ENCODE peak calls at places on chromosomes 11 and 22, in ten cellular contexts. M, B, R, E, L, G, A, W, Y and O are unnamed samples.
A peak's percentile ranks its signal among the peaks of the same experiment; 100 is the strongest.

GRCh38 chr11:1503708-1504104 is 17.1 kb upstream of the MOB2 start:
- DNase-seq in M (no peak), B (no peak), R (no peak), E (no peak), L (no peak), G (no peak), A (no peak), W (no peak), Y (no peak), O (no peak)

GRCh38 chr22:25692965-25693565 is 48.9 kb upstream of the MYO18B start:
- DNase-seq in M (no peak), B (no peak), R (no peak), E (no peak), L (no peak), G (no peak), A (no peak), W (no peak), Y (no peak), O (no peak)

GRCh38 chr11:116931206-116931953 is 94.0 kb upstream of the APOA1 start:
- DNase-seq in M (peak; percentile 27), B (peak; percentile 69), R (peak; percentile 21), E (peak; percentile 73), L (no peak), G (no peak), A (no peak), W (no peak), Y (no peak), O (peak; percentile 70)

GRCh38 chr11:105265859-105266258 is 126.3 kb upstream of the CARD18 start:
- DNase-seq in M (no peak), B (no peak), R (no peak), E (no peak), L (no peak), G (no peak), A (no peak), W (no peak), Y (no peak), O (no peak)

GRCh38 chr22:35866646-35867045 is 149.0 kb downstream of the APOL5 start:
- DNase-seq in M (no peak), B (no peak), R (no peak), E (no peak), L (no peak), G (no peak), A (no peak), W (no peak), Y (no peak), O (no peak)

GRCh38 chr11:47236482-47236881 is 12.1 kb downstream of the ACP2 start:
- DNase-seq in M (no peak), B (no peak), R (no peak), E (no peak), L (no peak), G (no peak), A (no peak), W (no peak), Y (no peak), O (no peak)

GRCh38 chr11:118304227-118304808 is at the start of gene CD3E:
- DNase-seq in M (peak; percentile 48), B (no peak), R (peak; percentile 65), E (peak; percentile 87), L (no peak), G (no peak), A (no peak), W (no peak), Y (no peak), O (no peak)

GRCh38 chr11:126890561-126890960 is 110.0 kb downstream of the KIRREL3 start:
- DNase-seq in M (no peak), B (no peak), R (no peak), E (no peak), L (no peak), G (no peak), A (no peak), W (peak; percentile 39), Y (no peak), O (no peak)

GRCh38 chr22:29722587-29722986 is 2.8 kb downstream of the CABP7 start:
- DNase-seq in M (no peak), B (no peak), R (no peak), E (no peak), L (no peak), G (no peak), A (no peak), W (no peak), Y (no peak), O (peak; percentile 48)

GRCh38 chr11:120229451-120230424 is 10.2 kb upstream of the POU2F3 start:
- DNase-seq in M (no peak), B (no peak), R (no peak), E (no peak), L (no peak), G (peak; percentile 36), A (no peak), W (no peak), Y (no peak), O (no peak)

GRCh38 chr22:23394525-23395326 is 185.4 kb downstream of the IGLL1 start:
- DNase-seq in M (no peak), B (no peak), R (no peak), E (no peak), L (no peak), G (no peak), A (no peak), W (no peak), Y (no peak), O (no peak)

GRCh38 chr11:7573558-7574296 is 59.9 kb downstream of the PPFIBP2 start:
- DNase-seq in M (no peak), B (no peak), R (no peak), E (no peak), L (no peak), G (no peak), A (no peak), W (peak; percentile 78), Y (no peak), O (peak; percentile 56)

GRCh38 chr11:46936138-46937110 is at the start of gene CSTPP1:
- DNase-seq in M (peak; percentile 94), B (peak; percentile 93), R (peak; percentile 94), E (peak; percentile 97), L (peak; percentile 86), G (peak; percentile 94), A (peak; percentile 38), W (peak; percentile 92), Y (peak; percentile 93), O (peak; percentile 86)

GRCh38 chr22:29987143-29987542 is 93.1 kb upstream of the HORMAD2 start:
- DNase-seq in M (no peak), B (no peak), R (no peak), E (no peak), L (no peak), G (no peak), A (no peak), W (no peak), Y (no peak), O (no peak)

GRCh38 chr22:39414886-39415285 is 15.3 kb downstream of the TAB1 start:
- DNase-seq in M (no peak), B (no peak), R (no peak), E (no peak), L (no peak), G (no peak), A (no peak), W (no peak), Y (no peak), O (no peak)

GRCh38 chr22:49867303-49868250 is 13.9 kb downstream of the ZBED4 start:
- DNase-seq in M (no peak), B (no peak), R (no peak), E (peak; percentile 37), L (no peak), G (no peak), A (no peak), W (no peak), Y (no peak), O (no peak)

GRCh38 chr11:30128269-30128932 is 102.4 kb upstream of the FSHB start:
- DNase-seq in M (no peak), B (peak; percentile 6), R (no peak), E (no peak), L (no peak), G (peak; percentile 4), A (no peak), W (no peak), Y (no peak), O (no peak)

GRCh38 chr11:26599421-26599820 is 27.4 kb upstream of the MUC15 start:
- DNase-seq in M (no peak), B (no peak), R (no peak), E (no peak), L (peak; percentile 64), G (no peak), A (no peak), W (no peak), Y (no peak), O (peak; percentile 55)

GRCh38 chr22:43228863-43229262 is 41.9 kb upstream of the TTLL12 start:
- DNase-seq in M (no peak), B (no peak), R (no peak), E (no peak), L (no peak), G (no peak), A (no peak), W (no peak), Y (no peak), O (no peak)

GRCh38 chr11:24295360-24295759 is 201.5 kb upstream of the LUZP2 start:
- DNase-seq in M (no peak), B (no peak), R (no peak), E (no peak), L (no peak), G (no peak), A (no peak), W (no peak), Y (no peak), O (no peak)

GRCh38 chr11:33366918-33367317 is 109.7 kb downstream of the HIPK3 start:
- DNase-seq in M (no peak), B (no peak), R (no peak), E (no peak), L (no peak), G (no peak), A (no peak), W (no peak), Y (no peak), O (no peak)

GRCh38 chr22:48331266-48331665 is 1496.4 kb downstream of the BRD1 start:
- DNase-seq in M (no peak), B (no peak), R (no peak), E (peak; percentile 45), L (no peak), G (no peak), A (no peak), W (no peak), Y (no peak), O (no peak)

GRCh38 chr11:13287026-13287425 is 9.4 kb downstream of the BMAL1 start:
- DNase-seq in M (no peak), B (no peak), R (no peak), E (no peak), L (no peak), G (no peak), A (no peak), W (no peak), Y (no peak), O (no peak)

GRCh38 chr22:37982151-37982838 is 2.1 kb downstream of the SOX10 start:
- DNase-seq in M (no peak), B (no peak), R (no peak), E (no peak), L (no peak), G (no peak), A (no peak), W (no peak), Y (no peak), O (no peak)

GRCh38 chr22:39958916-39959639 is 1.1 kb upstream of the TMA7B start:
- DNase-seq in M (no peak), B (no peak), R (no peak), E (no peak), L (no peak), G (no peak), A (no peak), W (peak; percentile 21), Y (no peak), O (no peak)

GRCh38 chr22:45090364-45090960 is 73.3 kb upstream of the NUP50 start:
- DNase-seq in M (no peak), B (no peak), R (no peak), E (no peak), L (no peak), G (peak; percentile 14), A (peak; percentile 11), W (peak; percentile 84), Y (no peak), O (no peak)

GRCh38 chr11:58058276-58059010 is 27.7 kb downstream of the OR6Q1 start:
- DNase-seq in M (no peak), B (no peak), R (no peak), E (no peak), L (peak; percentile 41), G (peak; percentile 77), A (peak; percentile 43), W (no peak), Y (no peak), O (no peak)

GRCh38 chr11:126440792-126441514 is 85.5 kb downstream of the ST3GAL4 start:
- DNase-seq in M (peak; percentile 60), B (peak; percentile 75), R (peak; percentile 69), E (peak; percentile 87), L (peak; percentile 18), G (peak; percentile 81), A (peak; percentile 57), W (peak; percentile 97), Y (peak; percentile 62), O (peak; percentile 80)